ENCODE peak calls at places on chromosomes 11 and 22, in five cellular contexts. Q is prostate gland, T is tibial nerve, Y is transverse colon, N is heart left ventricle. H is an unnamed sample.

GRCh38 chr11:95585071-95585751 is 204.4 kb downstream of the FAM76B start:
- DNase-seq in Y (no peak), N (no peak), T (no peak), Q (no peak), H (no peak)

GRCh38 chr22:27045103-27045940 is 387.9 kb downstream of the MIAT start:
- DNase-seq in T (no peak), N (no peak), Y (no peak), Q (no peak), H (no peak)

GRCh38 chr11:63635762-63636465 is 21.7 kb upstream of the PLAAT3 start:
- DNase-seq in Y (peak), T (peak), Q (peak), N (peak), H (peak)

GRCh38 chr22:31897842-31898241 is 46.5 kb upstream of the YWHAH start:
- DNase-seq in T (no peak), Y (no peak), Q (no peak), N (no peak), H (no peak)

GRCh38 chr11:57216463-57216862 is 20.6 kb downstream of the APLNR start:
- DNase-seq in N (no peak), Y (no peak), Q (no peak), T (no peak), H (no peak)

GRCh38 chr11:134589155-134589554 is 177.1 kb upstream of the B3GAT1 start:
- DNase-seq in Y (no peak), Q (no peak), N (no peak), T (no peak), H (no peak)

GRCh38 chr11:68163691-68164090 is 42.5 kb upstream of the CHKA start:
- DNase-seq in N (no peak), T (no peak), Y (no peak), Q (no peak), H (no peak)

GRCh38 chr11:78391424-78391823 is 26.2 kb downstream of the GAB2 start:
- DNase-seq in N (no peak), Q (no peak), T (no peak), Y (no peak), H (no peak)

GRCh38 chr11:87295237-87295636 is 257.5 kb downstream of the TMEM135 start:
- DNase-seq in T (no peak), N (no peak), Q (no peak), Y (no peak), H (no peak)

GRCh38 chr11:74447720-74448119 is 19.6 kb downstream of the KCNE3 start:
- DNase-seq in Q (no peak), N (no peak), T (no peak), Y (no peak), H (no peak)

GRCh38 chr11:35158371-35159081 is 19.6 kb downstream of the CD44 start:
- DNase-seq in Q (peak), N (peak), Y (peak), T (no peak), H (peak)

GRCh38 chr22:46942816-46943783 is 180.7 kb downstream of the TBC1D22A start:
- DNase-seq in N (peak), Y (no peak), Q (no peak), T (no peak), H (peak)

GRCh38 chr11:702731-703461 is 3.1 kb upstream of the EPS8L2 start:
- DNase-seq in Q (peak), T (no peak), Y (peak), N (no peak), H (no peak)

GRCh38 chr11:123798513-123799252 is 7.5 kb downstream of the OR6M1 start:
- DNase-seq in T (no peak), Y (no peak), N (no peak), Q (no peak), H (no peak)

GRCh38 chr22:49087716-49088660 is 739.7 kb downstream of the BRD1 start:
- DNase-seq in Q (no peak), Y (no peak), T (no peak), N (no peak), H (no peak)
- TF ChIP-seq CTCF in Q (no peak), Y (no peak), T (no peak), N (no peak), H (no peak)

GRCh38 chr11:15800121-15800800 is 556.1 kb downstream of the SOX6 start:
- DNase-seq in Y (peak), N (no peak), T (peak), Q (no peak), H (peak)
- TF ChIP-seq POLR2A in Y (no peak), N (no peak), T (no peak), Q (no peak), H (no peak)

DNA sequence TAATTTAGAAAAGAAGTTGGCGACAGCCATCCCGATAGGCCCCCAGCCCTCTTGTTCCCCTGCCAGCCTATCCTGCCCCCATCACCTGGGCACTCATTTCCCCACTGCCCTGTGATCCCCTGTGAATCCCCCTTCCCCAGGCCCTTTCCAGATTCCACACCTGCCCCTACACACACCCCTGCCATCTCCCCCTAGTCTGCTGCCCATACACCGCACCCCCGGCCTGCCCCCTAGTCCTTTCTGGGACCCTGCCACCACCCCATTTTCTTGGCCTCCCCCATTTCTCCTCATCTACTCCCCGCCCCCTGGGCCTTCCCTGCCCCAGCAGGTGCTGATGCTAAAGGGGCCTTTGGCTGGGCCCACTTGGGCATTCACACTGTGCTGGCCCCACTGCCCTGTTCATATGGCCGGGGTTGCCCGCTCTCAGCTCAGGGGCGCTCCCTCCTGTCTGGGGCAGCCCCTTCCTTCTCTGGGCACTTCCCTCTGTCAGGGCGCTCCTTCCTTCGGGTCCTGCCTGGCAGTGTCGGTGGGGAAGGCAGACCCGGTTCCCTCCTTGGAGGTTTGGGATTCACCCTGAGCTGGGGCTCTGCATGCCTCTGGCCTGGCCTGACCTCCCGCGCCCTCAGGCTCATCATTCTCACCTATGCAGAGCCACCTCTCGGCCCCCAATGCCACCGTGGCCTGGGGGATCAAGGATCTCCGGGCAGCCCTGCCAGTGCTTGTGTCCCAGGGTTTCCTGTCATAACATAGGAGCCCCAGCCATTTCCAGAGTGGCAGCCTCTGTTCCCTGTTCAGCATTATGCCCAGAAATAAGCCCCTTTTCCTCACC is 108.2 kb downstream of the BCR start:
- DNase-seq in Q (no peak), N (no peak), T (no peak), Y (no peak), H (no peak)
- H3K27ac ChIP-seq in Q (no peak), N (no peak), T (peak), Y (no peak), H (no peak)

GRCh38 chr11:79931692-79932091 is 490.9 kb upstream of the TENM4 start:
- DNase-seq in N (no peak), Y (no peak), T (no peak), Q (no peak), H (no peak)

GRCh38 chr11:79925570-79925969 is 484.7 kb upstream of the TENM4 start:
- DNase-seq in Y (no peak), Q (no peak), T (no peak), N (no peak), H (no peak)

GRCh38 chr11:79932612-79933011 is 491.8 kb upstream of the TENM4 start:
- DNase-seq in T (no peak), N (no peak), Q (no peak), Y (no peak), H (no peak)

GRCh38 chr11:79922641-79923040 is 481.8 kb upstream of the TENM4 start:
- DNase-seq in Y (no peak), N (no peak), T (no peak), Q (no peak), H (no peak)

GRCh38 chr11:79926707-79927106 is 485.9 kb upstream of the TENM4 start:
- DNase-seq in N (no peak), Q (no peak), T (no peak), Y (no peak), H (no peak)
- TF ChIP-seq CTCF in N (no peak), Q (no peak), T (no peak), Y (no peak), H (no peak)

GRCh38 chr22:37285937-37286336 is 3.6 kb downstream of the CYTH4 start:
- DNase-seq in N (no peak), Q (no peak), Y (no peak), T (no peak), H (no peak)

GRCh38 chr22:37284126-37284806 is 2.0 kb downstream of the CYTH4 start:
- DNase-seq in Y (no peak), N (no peak), Q (no peak), T (no peak), H (no peak)

GRCh38 chr22:37283393-37283937 is 1.2 kb downstream of the CYTH4 start:
- DNase-seq in T (no peak), Q (no peak), N (no peak), Y (peak), H (no peak)

GRCh38 chr22:37282385-37282677 is at the start of gene CYTH4:
- DNase-seq in Y (peak), Q (no peak), T (no peak), N (peak), H (peak)

DNA sequence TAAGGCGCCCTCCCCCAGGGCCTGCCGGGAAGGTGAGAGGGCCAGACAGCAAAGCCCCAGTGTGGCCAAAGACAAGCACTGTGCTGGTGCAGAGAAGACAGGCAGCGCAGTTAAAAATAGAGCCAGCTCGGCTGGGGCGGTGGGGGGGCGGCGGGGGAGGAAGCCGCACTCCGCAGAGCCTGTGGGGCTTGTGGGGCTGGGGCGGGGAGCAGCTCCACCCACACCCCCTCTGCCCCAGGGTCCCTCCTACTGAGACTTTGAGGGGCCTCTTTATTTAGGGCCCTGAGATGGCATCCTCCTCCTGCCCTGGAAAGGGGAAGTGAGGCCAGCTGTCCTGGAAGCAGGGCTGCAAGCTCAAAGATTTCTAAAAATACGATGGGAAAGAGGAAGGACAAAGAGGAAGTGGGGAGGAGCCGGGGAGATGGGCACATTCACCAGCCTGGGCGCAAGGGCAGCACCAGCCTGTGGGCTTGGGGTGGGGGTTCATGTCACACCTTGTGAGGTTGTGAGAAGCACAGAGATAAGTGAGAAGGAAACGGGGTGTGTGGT is 2.6 kb downstream of the CYTH4 start:
- DNase-seq in Y (peak), Q (no peak), N (peak), T (no peak), H (peak)
- TF ChIP-seq POLR2A in Y (no peak), Q (no peak), N (no peak), T (no peak), H (no peak)

GRCh38 chr22:23539135-23539838 is 40.8 kb downstream of the IGLL1 start:
- DNase-seq in N (peak), Y (peak), Q (peak), T (peak), H (peak)

GRCh38 chr22:23538502-23538860 is 41.6 kb downstream of the IGLL1 start:
- DNase-seq in Y (no peak), N (no peak), T (no peak), Q (no peak), H (no peak)

GRCh38 chr22:23536821-23537345 is 43.2 kb downstream of the IGLL1 start:
- DNase-seq in T (no peak), Q (no peak), N (no peak), Y (no peak), H (peak)

GRCh38 chr22:23534851-23535717 is 45.0 kb downstream of the IGLL1 start:
- DNase-seq in T (no peak), Y (no peak), Q (no peak), N (no peak), H (peak)

DNA sequence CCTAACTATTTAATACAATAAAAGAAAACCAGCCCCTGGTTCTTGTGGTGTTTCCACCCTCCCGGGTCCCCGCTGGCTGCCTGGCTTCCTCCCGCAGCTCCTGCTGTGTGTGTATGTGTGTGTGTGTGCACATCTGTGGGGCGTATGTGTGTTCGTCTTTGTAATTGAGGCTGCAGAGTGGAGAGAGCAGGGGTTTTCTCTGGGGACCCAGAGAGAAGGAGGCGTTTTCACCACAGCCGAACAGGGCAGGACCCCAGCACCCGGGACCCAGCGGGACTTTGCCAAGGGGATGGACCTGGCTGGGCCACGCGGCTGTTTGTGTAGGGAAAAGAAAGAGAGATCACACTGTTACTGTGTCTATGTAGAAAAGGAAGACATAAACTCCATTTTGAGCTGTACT is 42.7 kb downstream of the IGLL1 start:
- DNase-seq in Q (no peak), T (no peak), Y (no peak), N (no peak), H (peak)
- H3K27ac ChIP-seq in Q (peak), T (no peak), Y (peak), N (no peak), H (peak)

GRCh38 chr11:17762309-17762974 is 27.9 kb downstream of the KCNC1 start:
- DNase-seq in Y (no peak), Q (no peak), N (no peak), T (no peak), H (no peak)

GRCh38 chr11:17764446-17765218 is 30.1 kb downstream of the KCNC1 start:
- DNase-seq in Y (no peak), T (no peak), Q (no peak), N (no peak), H (no peak)

GRCh38 chr11:17763244-17763643 is 28.7 kb downstream of the KCNC1 start:
- DNase-seq in T (no peak), Y (no peak), Q (no peak), N (no peak), H (no peak)

GRCh38 chr11:17763703-17764102 is 29.1 kb downstream of the KCNC1 start:
- DNase-seq in T (no peak), Q (no peak), N (no peak), Y (no peak), H (no peak)

DNA sequence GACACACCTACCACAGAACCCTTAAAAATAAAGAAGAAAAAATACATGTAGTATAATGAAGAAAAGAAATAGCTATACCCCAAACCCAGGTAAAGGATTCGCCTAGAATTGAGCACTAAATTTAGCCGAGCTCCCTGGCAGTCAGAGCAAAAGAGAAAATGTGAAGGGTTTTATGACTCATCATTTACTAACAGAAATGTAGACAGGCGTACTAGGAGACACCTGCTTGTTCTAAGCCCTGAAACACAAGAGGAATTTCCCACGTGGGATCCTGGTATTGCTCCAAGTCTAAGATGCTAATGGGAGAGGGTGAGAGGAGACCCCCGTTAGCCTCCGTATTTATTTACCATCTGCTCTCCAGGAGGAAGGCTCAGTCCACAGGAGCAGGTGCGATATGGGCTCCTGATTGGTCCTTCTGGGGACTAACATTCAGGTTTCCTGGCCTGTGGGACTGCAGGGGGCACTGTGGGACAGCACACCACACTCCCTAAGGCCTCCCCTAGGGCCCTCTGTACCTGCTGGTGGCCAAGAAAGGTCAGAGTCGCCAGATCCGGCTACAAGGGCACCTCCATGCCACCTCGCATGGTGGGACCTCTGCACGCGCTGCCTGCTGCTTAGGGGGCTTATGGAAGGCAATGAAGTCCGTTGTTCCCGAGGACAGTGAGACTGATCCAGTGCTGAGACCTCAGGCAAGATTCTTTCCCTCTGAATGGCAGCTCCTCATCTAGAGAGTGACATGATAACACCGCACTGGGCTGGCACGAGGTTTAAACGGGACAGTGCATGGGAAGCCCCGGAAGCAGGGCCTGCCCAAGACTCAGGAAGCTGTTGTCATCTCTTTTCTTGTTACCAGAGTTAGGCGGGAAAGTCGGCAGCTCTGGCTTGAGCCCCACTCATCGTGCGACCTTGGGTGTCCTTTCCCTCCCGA is 25.8 kb downstream of the KCNC1 start:
- DNase-seq in Y (peak), N (peak), Q (peak), T (no peak), H (peak)
- TF ChIP-seq CTCF in Y (peak), N (peak), Q (peak), T (peak), H (peak)

GRCh38 chr22:17703811-17704210 is 65.3 kb downstream of the BCL2L13 start:
- DNase-seq in Q (no peak), Y (no peak), N (no peak), T (no peak), H (no peak)

GRCh38 chr22:17707526-17707925 is 66.7 kb downstream of the BID start:
- DNase-seq in N (no peak), Q (no peak), Y (no peak), T (no peak), H (no peak)

GRCh38 chr22:17705565-17706450 is 67.3 kb downstream of the BCL2L13 start:
- DNase-seq in Q (no peak), Y (no peak), N (no peak), T (no peak), H (no peak)

GRCh38 chr22:17706947-17707346 is 67.3 kb downstream of the BID start:
- DNase-seq in Y (no peak), N (no peak), T (no peak), Q (no peak), H (no peak)

DNA sequence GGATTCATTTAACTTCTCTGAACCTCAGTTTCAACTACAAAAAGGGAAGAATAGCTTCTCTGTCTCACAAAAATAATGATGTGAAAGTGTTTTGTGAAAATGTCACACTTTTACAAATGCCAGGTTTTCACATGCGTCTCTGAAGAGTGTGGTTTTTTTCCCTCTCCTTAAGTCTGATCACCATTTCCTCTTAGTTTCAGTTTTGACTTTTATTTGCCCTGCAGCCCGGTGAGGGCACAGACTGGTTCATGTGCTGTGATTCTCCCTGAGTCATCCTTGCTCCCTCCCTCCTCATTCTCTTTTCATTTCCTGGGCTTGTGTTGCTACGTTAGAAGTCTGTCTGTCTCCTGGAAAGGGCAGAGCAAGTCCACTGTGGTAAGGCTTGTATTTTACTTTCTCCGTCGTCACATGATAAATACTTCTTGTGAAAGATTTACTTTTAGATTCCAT is 67.8 kb downstream of the BID start:
- DNase-seq in Y (peak), T (peak), N (peak), Q (peak), H (peak)
- TF ChIP-seq POLR2A in Y (peak), T (no peak), N (no peak), Q (peak), H (no peak)

GRCh38 chr11:102283088-102283487 is 34.2 kb upstream of the BIRC3 start:
- DNase-seq in Q (no peak), T (no peak), N (no peak), Y (no peak), H (no peak)
- H3K27ac ChIP-seq in Q (no peak), T (no peak), N (no peak), Y (no peak), H (no peak)

GRCh38 chr22:45865561-45866397 is 111.2 kb downstream of the WNT7B start:
- DNase-seq in Y (no peak), Q (peak), N (no peak), T (no peak), H (no peak)
- TF ChIP-seq CTCF in Y (no peak), Q (no peak), N (no peak), T (no peak), H (no peak)

H was measured in testis.